ENCODE peak calls at places on chromosomes 16 and 17, in six cellular contexts. C is AG10803, L is fibroblast of lung, N is GM20000, X is WTC11, D is upper lobe of right lung. W is an unnamed sample.

GRCh38 chr17:74362811-74363498 is 1.3 kb upstream of the BTBD17 start:
- DNase-seq in X (no peak), N (no peak), D (no peak), L (no peak), C (no peak), W (no peak)

GRCh38 chr16:22424161-22424937 is 49.9 kb upstream of the CDR2 start:
- DNase-seq in C (peak), L (peak), D (no peak), X (no peak), N (no peak), W (peak)

GRCh38 chr17:5817475-5818395 is 233.4 kb upstream of the NLRP1 start:
- DNase-seq in C (no peak), L (no peak), X (no peak), N (no peak), D (no peak), W (no peak)

GRCh38 chr16:89365044-89365467 is 125.3 kb downstream of the ANKRD11 start:
- DNase-seq in D (no peak), X (no peak), N (peak), L (no peak), C (peak), W (no peak)

GRCh38 chr16:89565256-89565505 is 4.7 kb downstream of the RPL13 start:
- DNase-seq in D (no peak), X (peak), L (no peak), N (no peak), C (no peak), W (no peak)

GRCh38 chr16:58299757-58300349 is 5.0 kb upstream of the PRSS54 start:
- DNase-seq in X (peak), L (peak), C (peak), N (no peak), D (no peak), W (no peak)

GRCh38 chr16:86863609-86864008 is 285.3 kb downstream of the FOXL1 start:
- DNase-seq in C (no peak), N (no peak), X (no peak), D (no peak), L (no peak), W (no peak)

GRCh38 chr16:21211486-21211885 is at the start of gene ZP2:
- DNase-seq in N (no peak), C (no peak), D (no peak), L (no peak), X (no peak), W (no peak)

GRCh38 chr17:42118545-42118944 is 2.6 kb downstream of the KAT2A start:
- DNase-seq in N (peak), C (no peak), X (peak), D (no peak), L (peak), W (no peak)

GRCh38 chr17:66829883-66830282 is 5.0 kb upstream of the CACNG5 start:
- DNase-seq in N (no peak), D (no peak), X (peak), L (peak), C (no peak), W (no peak)

GRCh38 chr17:55735784-55736405 is 13.2 kb upstream of the TMEM100 start:
- DNase-seq in X (peak), L (peak), C (peak), N (peak), D (no peak), W (peak)

GRCh38 chr16:23941963-23942564 is 106.3 kb downstream of the PRKCB start:
- DNase-seq in N (no peak), X (no peak), C (no peak), L (no peak), D (no peak), W (no peak)

GRCh38 chr16:86639354-86639753 is 61.0 kb downstream of the FOXL1 start:
- DNase-seq in X (no peak), N (no peak), C (no peak), D (no peak), L (no peak), W (no peak)

GRCh38 chr16:85554114-85554790 is 58.9 kb upstream of the GSE1 start:
- DNase-seq in L (peak), X (no peak), N (peak), C (peak), D (peak), W (peak)

GRCh38 chr17:68437979-68438877 is 19.1 kb downstream of the WIPI1 start:
- DNase-seq in D (no peak), N (peak), C (no peak), X (no peak), L (no peak), W (peak)

GRCh38 chr17:9183297-9183696 is 162.0 kb downstream of the NTN1 start:
- DNase-seq in N (no peak), L (no peak), X (no peak), C (no peak), D (no peak), W (no peak)

GRCh38 chr16:89188064-89188441 is 12.3 kb downstream of the SLC22A31 start:
- DNase-seq in L (no peak), X (no peak), N (no peak), C (no peak), D (no peak), W (no peak)

GRCh38 chr16:77399546-77399945 is 35.3 kb downstream of the ADAMTS18 start:
- DNase-seq in D (no peak), X (no peak), N (no peak), C (no peak), L (no peak), W (no peak)

GRCh38 chr16:67663151-67663876 is 2.6 kb downstream of the PARD6A start:
- DNase-seq in X (peak), C (no peak), N (no peak), L (no peak), D (no peak), W (no peak)
- TF ChIP-seq CTCF in X (no peak), C (peak), N (no peak), L (peak), D (no peak), W (no peak)

DNA sequence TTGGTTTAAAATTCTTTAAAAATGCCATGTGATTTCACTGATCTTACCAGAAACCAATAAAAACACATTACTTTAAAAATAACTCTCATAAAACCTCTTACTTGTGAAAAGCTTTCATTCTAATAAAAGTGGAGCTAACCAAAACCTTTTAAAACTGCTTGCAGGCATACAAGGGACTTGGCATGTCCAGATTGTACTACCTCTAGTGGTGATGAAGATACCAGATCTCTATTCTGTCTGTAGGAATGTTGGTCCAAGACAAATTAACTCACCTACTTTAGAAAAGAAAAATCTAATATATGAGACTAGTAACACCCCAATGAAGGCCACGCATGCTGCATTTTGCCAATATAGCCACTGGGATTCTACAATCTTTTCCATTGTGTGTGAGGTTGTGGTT is 151.0 kb upstream of the SALL1 start:
- DNase-seq in N (no peak), C (no peak), D (no peak), X (no peak), L (no peak), W (no peak)
- TF ChIP-seq CTCF in N (no peak), C (no peak), D (no peak), X (no peak), L (no peak), W (no peak)

DNA sequence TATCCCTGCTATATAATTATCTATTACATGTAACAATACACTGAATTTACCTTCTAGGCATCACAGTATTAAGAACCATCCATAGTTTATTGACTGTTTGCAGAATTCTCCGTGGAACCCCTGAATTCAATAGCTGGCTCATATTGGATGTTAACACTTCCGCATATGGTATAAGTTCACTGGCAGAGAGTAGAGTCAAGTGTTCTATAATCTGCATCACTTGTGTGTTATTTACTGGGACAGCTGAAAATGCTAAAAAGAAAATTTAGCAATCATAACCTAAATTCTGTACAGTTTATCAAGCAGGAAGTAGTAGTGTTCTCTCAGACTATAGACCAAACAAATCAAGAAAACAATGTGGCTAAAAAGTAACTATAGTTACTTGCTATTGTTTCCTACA is 14.5 kb upstream of the BRIP1 start:
- DNase-seq in C (no peak), L (no peak), N (no peak), D (no peak), X (no peak), W (no peak)
- TF ChIP-seq CTCF in C (no peak), L (no peak), N (no peak), D (no peak), X (no peak), W (no peak)

DNA sequence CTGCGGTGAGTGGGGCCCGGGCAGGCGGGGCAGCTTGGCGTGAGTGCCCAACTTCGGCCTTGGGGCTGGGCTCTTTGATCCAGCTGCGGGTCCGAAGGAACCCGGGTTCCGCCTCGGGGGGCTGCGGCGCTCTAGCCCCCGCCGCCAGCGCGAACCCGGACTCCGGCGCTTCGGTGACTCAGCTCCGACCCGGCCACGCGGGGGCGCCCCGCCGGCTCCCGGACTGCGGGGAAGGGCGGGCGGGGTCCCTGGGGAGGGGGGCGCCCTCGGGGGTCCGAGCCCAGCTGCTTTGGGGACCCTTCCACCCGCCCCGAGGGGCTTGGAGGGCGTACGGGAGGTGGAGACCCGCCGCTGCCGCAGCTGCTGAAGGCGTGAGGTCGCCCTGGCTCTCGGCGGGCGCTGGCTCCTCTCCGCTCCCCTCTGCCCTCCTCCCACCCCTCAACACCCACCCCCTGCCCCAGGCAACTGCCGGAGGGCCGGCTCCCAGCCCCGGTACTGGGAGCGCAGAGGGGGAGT is 461 bp downstream of the CPNE2 start:
- DNase-seq in C (no peak), N (peak), X (peak), L (no peak), D (peak), W (peak)
- TF ChIP-seq CTCF in C (peak), N (peak), X (peak), L (no peak), D (peak), W (peak)

GRCh38 chr17:28230011-28230410 is 89.0 kb upstream of the TMEM97 start:
- DNase-seq in D (peak), C (no peak), N (no peak), X (no peak), L (no peak), W (no peak)

GRCh38 chr17:28226563-28226962 is 92.4 kb upstream of the TMEM97 start:
- DNase-seq in X (no peak), N (no peak), C (no peak), L (no peak), D (no peak), W (no peak)

GRCh38 chr17:28227278-28228108 is 91.5 kb upstream of the TMEM97 start:
- DNase-seq in D (peak), C (no peak), L (peak), X (peak), N (no peak), W (no peak)

GRCh38 chr17:28228986-28229729 is 89.8 kb upstream of the TMEM97 start:
- DNase-seq in N (no peak), L (no peak), C (no peak), X (no peak), D (no peak), W (no peak)

DNA sequence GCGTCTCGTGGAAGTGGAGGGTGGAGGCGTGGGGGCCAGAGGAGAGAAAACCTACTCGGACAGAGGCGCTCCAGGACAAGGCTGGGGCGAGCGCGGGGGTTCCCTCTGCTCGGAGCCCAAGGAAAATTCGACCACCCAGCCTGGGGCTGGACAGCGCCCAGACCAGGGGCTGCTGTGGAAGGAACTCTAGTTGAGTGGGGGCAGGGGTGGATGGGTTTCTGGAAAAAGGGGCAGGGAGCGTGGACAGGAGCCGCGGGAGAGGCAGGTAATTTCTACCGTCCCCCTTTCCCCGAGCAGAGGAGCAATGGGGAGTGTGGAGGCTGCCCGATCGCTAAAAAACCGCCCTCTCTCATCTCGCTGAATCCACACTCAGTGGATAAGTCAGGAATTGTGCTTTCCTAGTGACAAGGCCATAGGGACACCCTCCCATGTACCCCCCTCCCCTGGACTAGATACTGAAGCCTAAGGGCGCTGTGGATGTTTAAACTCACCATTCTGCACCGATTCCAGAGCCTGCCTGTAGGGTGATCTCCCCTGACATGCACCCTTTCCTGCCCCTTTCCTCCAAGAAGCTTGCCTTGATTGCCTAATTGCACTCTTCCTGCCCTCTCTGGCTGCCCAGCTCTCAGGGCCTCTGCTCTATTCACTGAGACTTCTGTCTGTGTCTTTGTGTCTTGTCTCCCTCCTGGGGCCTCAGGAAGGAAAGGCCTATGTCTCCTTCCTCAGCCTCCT is 90.7 kb upstream of the TMEM97 start:
- DNase-seq in L (no peak), N (no peak), X (no peak), C (no peak), D (no peak), W (no peak)
- TF ChIP-seq CTCF in L (peak), N (no peak), X (no peak), C (peak), D (no peak), W (no peak)